ENCODE peak calls at places on chromosomes 5 and 9, in ten cellular contexts. Y is stomach; D is breast epithelium; A is CD8-positive, alpha-beta memory T cell; Z is pancreas; R is tibial artery; N is GM23248; B is HAP-1; H is sigmoid colon; J is lower lobe of right lung. P is an unnamed sample. For H3K4me1, the result is how much of the 10 kb centered on the place peaks cover.

GRCh38 chr5:78573318-78573717 is 75.3 kb downstream of the LHFPL2 start:
- DNase-seq in H (no peak), B (no peak), Z (no peak), D (no peak), N (no peak), J (no peak), A (no peak), Y (no peak), R (no peak), P (no peak)

GRCh38 chr5:116887104-116887503 is 312.5 kb upstream of the SEMA6A start:
- DNase-seq in A (no peak), Y (no peak), N (no peak), D (no peak), Z (no peak), H (no peak), B (no peak), R (no peak), J (no peak), P (no peak)

GRCh38 chr5:171874210-171874609 is 88.6 kb downstream of the SMIM23 start:
- DNase-seq in N (peak), D (no peak), Y (no peak), B (no peak), A (no peak), Z (no peak), H (no peak), R (no peak), J (no peak), P (no peak)

GRCh38 chr5:101535626-101536025 is 632.5 kb upstream of the ST8SIA4 start:
- DNase-seq in D (no peak), Z (no peak), N (peak), A (no peak), R (no peak), Y (no peak), H (no peak), B (no peak), J (no peak), P (no peak)

GRCh38 chr5:81435023-81435422 is 41.1 kb upstream of the ACOT12 start:
- DNase-seq in A (no peak), J (no peak), D (no peak), Z (no peak), H (no peak), R (no peak), Y (no peak), B (no peak), N (no peak), P (no peak)

GRCh38 chr5:163758283-163758711 is 252.9 kb downstream of the MAT2B start:
- DNase-seq in Y (no peak), B (no peak), D (no peak), R (no peak), N (peak), J (no peak), H (no peak), Z (no peak), A (no peak), P (no peak)

GRCh38 chr5:152113401-152113800 is 188.8 kb upstream of the GLRA1 start:
- DNase-seq in H (no peak), Y (no peak), A (peak), N (no peak), Z (no peak), J (no peak), R (no peak), B (no peak), D (no peak), P (peak)

GRCh38 chr5:132180134-132180745 is 47.4 kb downstream of the P4HA2 start:
- DNase-seq in D (no peak), Y (no peak), N (peak), A (no peak), B (peak), J (no peak), Z (no peak), H (no peak), R (no peak), P (no peak)

GRCh38 chr5:34500236-34500836 is 155.8 kb upstream of the RAI14 start:
- DNase-seq in A (no peak), N (peak), J (no peak), R (no peak), B (no peak), H (no peak), Y (no peak), D (no peak), Z (no peak), P (no peak)

GRCh38 chr9:127521919-127522304 is 70.6 kb downstream of the LRSAM1 start:
- DNase-seq in Y (peak), A (no peak), H (no peak), R (no peak), Z (peak), J (peak), D (no peak), B (no peak), N (no peak), P (no peak)

GRCh38 chr9:116361558-116361957 is 208.0 kb downstream of the PAPPA start:
- DNase-seq in D (no peak), Y (no peak), Z (no peak), R (no peak), B (no peak), J (no peak), N (no peak), H (no peak), A (no peak), P (no peak)

GRCh38 chr9:113361304-113362018 is 12.1 kb downstream of the BSPRY start:
- DNase-seq in A (no peak), N (no peak), Z (no peak), J (no peak), B (no peak), Y (no peak), R (no peak), H (no peak), D (no peak), P (no peak)

GRCh38 chr5:83102581-83102980 is 25.2 kb downstream of the XRCC4 start:
- DNase-seq in A (no peak), D (no peak), B (no peak), H (no peak), N (no peak), J (no peak), Y (no peak), Z (no peak), R (no peak), P (no peak)

GRCh38 chr9:4873066-4873465 is 80.3 kb downstream of the RCL1 start:
- DNase-seq in Y (no peak), H (no peak), Z (no peak), N (no peak), R (peak), A (no peak), D (no peak), B (no peak), J (no peak), P (no peak)

GRCh38 chr5:180174587-180174972 is 34.4 kb downstream of the RASGEF1C start:
- DNase-seq in R (no peak), Y (no peak), J (no peak), D (no peak), N (no peak), H (no peak), A (no peak), B (no peak), Z (no peak), P (no peak)

GRCh38 chr5:145854651-145855258 is 18.1 kb downstream of the GRXCR2 start:
- DNase-seq in D (no peak), A (no peak), B (no peak), J (no peak), R (no peak), H (no peak), N (peak), Y (no peak), Z (no peak), P (no peak)

GRCh38 chr5:137367951-137368350 is 131.2 kb downstream of the SPOCK1 start:
- DNase-seq in B (no peak), Z (no peak), H (no peak), J (no peak), N (no peak), A (no peak), Y (no peak), D (no peak), R (no peak), P (no peak)

GRCh38 chr9:99516657-99517049 is 294.6 kb downstream of the SEC61B start:
- DNase-seq in R (no peak), B (no peak), Y (no peak), J (no peak), H (no peak), Z (no peak), D (no peak), A (no peak), N (peak), P (no peak)

GRCh38 chr5:133735346-133735745 is 123.0 kb upstream of the FSTL4 start:
- DNase-seq in A (no peak), N (peak), D (no peak), R (no peak), H (no peak), Y (no peak), Z (no peak), J (no peak), B (no peak), P (no peak)

GRCh38 chr5:52077941-52078825 is 694.9 kb downstream of the ISL1 start:
- DNase-seq in N (no peak), R (no peak), A (no peak), B (peak), Z (no peak), H (no peak), J (no peak), D (no peak), Y (no peak), P (no peak)

GRCh38 chr9:36023260-36024048 is 13.3 kb upstream of the RECK start:
- DNase-seq in J (peak), A (peak), Y (peak), H (no peak), B (peak), Z (peak), R (peak), N (peak), D (peak), P (peak)

GRCh38 chr9:114994716-114995115 is 64.3 kb upstream of the TNFSF8 start:
- DNase-seq in B (no peak), R (no peak), D (no peak), N (no peak), Z (no peak), H (no peak), Y (no peak), J (no peak), A (no peak), P (no peak)

GRCh38 chr5:94968507-94969095 is 316.3 kb downstream of the MCTP1 start:
- DNase-seq in B (peak), Y (no peak), H (no peak), J (no peak), N (peak), A (no peak), R (no peak), Z (no peak), D (no peak), P (no peak)

GRCh38 chr5:14595189-14595588 is 13.6 kb downstream of the OTULINL start:
- DNase-seq in Y (no peak), D (no peak), A (no peak), J (no peak), H (no peak), R (no peak), B (no peak), N (no peak), Z (no peak), P (no peak)

GRCh38 chr5:107665036-107665435 is 5.7 kb downstream of the EFNA5 start:
- DNase-seq in A (no peak), D (no peak), R (no peak), H (no peak), Z (no peak), Y (no peak), B (no peak), N (no peak), J (no peak), P (no peak)

GRCh38 chr9:89766981-89767380 is 162.2 kb downstream of the GADD45G start:
- DNase-seq in Z (no peak), Y (no peak), N (no peak), D (no peak), A (no peak), J (no peak), H (no peak), B (no peak), R (no peak), P (no peak)

GRCh38 chr5:172113036-172113435 is 75.0 kb downstream of the STK10 start:
- DNase-seq in J (peak), H (no peak), B (no peak), D (no peak), Y (no peak), A (peak), R (no peak), Z (no peak), N (no peak), P (peak)

GRCh38 chr5:9409413-9410089 is 136.3 kb downstream of the SEMA5A start:
- DNase-seq in D (no peak), H (no peak), N (no peak), Z (peak), R (no peak), A (no peak), B (no peak), J (no peak), Y (no peak), P (no peak)

GRCh38 chr5:68086857-68087256 is 128.7 kb upstream of the PIK3R1 start:
- DNase-seq in Z (no peak), D (no peak), B (no peak), H (peak), J (no peak), A (no peak), N (peak), Y (no peak), R (peak), P (no peak)

GRCh38 chr5:43425965-43426364 is 13.8 kb upstream of the CCL28 start:
- DNase-seq in H (no peak), Y (peak), B (no peak), J (no peak), R (no peak), D (no peak), N (peak), Z (no peak), A (no peak), P (no peak)

GRCh38 chr5:158777647-158778368 is 321.9 kb downstream of the EBF1 start:
- DNase-seq in H (no peak), Z (no peak), R (peak), N (peak), Y (no peak), A (no peak), B (no peak), D (no peak), J (no peak), P (no peak)

GRCh38 chr9:18910435-18910834 is 122.6 kb downstream of the SAXO1 start:
- DNase-seq in H (no peak), Z (no peak), D (no peak), N (no peak), Y (no peak), A (no peak), B (no peak), J (no peak), R (no peak), P (no peak)

GRCh38 chr9:137606734-137607138 is 1.2 kb downstream of the ARRDC1 start:
- DNase-seq in D (no peak), Y (peak), H (no peak), J (peak), Z (peak), B (no peak), N (peak), R (no peak), A (no peak), P (no peak)

GRCh38 chr9:108056083-108056804 is 566.7 kb upstream of the KLF4 start:
- DNase-seq in A (no peak), D (no peak), H (no peak), Z (no peak), Y (no peak), B (no peak), J (no peak), N (peak), R (no peak), P (no peak)
- H3K4me1 ChIP-seq in A (under half), D (under half), H (under half), Z (under half), Y (under half), B (under half), J (under half), N (under half), R (under half), P (under half)

DNA sequence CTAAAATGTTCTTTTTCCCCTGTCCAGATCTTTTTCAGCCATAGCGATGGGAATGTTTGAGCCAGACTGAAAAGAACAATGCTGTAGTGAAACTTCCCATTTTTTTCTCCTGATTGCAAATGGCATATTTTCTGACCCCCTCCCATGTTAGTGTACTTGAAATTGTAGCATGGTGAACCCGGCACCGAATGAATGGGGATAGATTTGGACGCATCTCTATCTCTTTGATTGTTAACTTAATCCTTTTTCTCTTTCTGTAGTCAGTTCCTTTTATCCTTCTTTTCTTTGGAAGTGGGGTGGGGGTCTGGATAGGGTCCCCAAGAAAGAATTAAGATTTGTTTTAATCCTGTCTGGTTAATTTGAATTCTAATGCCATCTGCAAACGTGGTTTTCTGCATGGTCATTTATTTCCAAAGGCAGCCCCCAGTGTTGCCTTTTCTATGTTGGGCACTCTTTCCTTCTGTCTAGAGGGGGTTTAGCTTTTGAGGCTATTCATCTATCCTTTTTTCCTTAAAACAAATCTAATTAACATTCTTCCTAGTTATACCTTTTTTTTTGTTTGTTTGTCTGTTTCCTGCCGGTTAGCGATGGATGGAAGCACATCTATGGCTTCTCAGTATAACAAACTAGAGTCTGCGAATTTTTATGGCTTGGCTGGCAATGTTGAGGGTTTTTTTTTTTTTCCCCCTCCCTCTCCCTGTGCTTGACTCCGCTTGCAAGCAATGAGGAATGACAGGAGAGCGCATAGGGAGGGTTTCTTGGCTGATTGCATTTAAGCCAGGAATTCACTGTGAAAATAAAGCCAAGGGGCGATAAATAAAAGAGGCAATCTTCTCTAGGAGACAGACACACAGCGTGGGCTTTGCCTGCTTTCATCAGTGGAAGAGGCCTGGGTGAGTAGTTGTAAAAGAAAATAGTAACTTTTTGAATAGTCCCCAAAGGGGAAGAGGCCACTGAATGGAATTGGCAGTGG is 2.5 kb downstream of the ZSWIM6 start:
- DNase-seq in B (no peak), N (peak), H (no peak), R (no peak), Z (no peak), Y (no peak), D (no peak), J (no peak), A (no peak), P (no peak)
- H3K4me3 ChIP-seq in B (peak), N (peak), H (peak), R (peak), Z (peak), Y (peak), D (peak), J (peak), A (peak), P (peak)

DNA sequence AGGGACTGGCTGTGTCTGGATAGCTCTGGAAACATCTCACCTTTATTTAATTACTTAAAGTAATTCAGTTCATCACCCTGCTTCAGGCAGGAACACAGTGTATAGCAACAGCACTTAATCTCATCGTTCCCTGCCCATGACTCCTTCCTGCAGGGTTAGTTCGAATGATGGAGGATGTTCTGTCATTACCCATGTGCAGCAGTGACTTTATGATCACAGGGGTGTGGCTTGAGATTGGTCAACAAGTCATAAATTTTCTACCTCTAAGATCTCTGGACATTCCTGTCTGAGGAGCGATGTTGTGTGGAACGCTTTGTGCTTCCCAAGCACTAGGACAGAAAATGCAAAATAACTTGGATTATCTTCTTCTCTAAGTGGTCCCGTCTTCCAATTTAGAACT is 37.2 kb upstream of the PRUNE2 start:
- DNase-seq in J (no peak), A (no peak), R (no peak), B (no peak), D (no peak), N (no peak), Y (no peak), H (no peak), Z (no peak), P (no peak)
- H3K4me1 ChIP-seq in J (under half), A (under half), R (under half), B (under half), D (under half), N (under half), Y (under half), H (under half), Z (under half), P (under half)

DNA sequence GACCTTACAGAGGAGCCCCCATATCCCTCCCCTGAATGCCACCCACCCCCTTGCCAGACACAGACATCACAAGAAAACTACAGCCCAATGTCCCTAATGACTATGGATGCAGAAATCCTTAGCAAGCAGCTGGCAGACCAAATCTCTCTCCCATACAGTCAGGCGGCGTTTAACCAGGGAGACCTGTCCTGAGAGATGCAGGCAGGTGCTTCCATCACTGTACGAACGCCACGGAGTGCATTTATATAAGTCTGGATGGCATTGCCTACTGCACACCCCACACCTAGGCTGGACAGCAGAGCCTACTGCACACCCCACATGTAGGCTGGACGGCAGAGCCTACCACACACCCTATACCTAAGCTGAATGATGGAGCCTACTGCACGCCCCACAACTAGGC is 34.4 kb upstream of the SARDH start:
- DNase-seq in B (no peak), N (no peak), Y (no peak), R (peak), Z (no peak), A (no peak), J (no peak), D (no peak), H (no peak), P (no peak)
- H3K4me3 ChIP-seq in B (no peak), N (no peak), Y (no peak), R (no peak), Z (no peak), A (no peak), J (no peak), D (no peak), H (no peak), P (no peak)

DNA sequence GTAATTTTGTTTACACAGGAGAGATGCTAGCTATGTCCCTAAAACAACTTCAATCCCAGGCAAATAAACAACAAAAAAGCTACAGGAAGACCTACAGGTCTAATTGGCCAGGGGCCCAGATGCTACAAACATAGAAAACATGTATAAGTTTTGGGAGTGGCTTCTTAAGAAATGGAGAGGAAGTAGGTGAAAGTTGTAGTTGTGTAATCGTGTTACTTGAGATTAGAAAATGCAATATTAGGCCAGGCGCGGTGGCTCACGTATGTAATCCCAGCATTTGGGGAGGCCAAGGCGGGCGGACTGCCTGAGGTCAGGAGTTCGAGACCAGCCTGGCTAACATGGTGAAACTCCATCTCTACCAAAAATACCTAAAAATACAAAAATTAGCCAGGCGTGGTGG is 69.2 kb downstream of the SERINC5 start:
- DNase-seq in Z (no peak), A (no peak), J (peak), N (no peak), D (no peak), H (no peak), B (no peak), R (no peak), Y (peak), P (no peak)
- H3K4me1 ChIP-seq in Z (under half), A (half or more), J (half or more), N (under half), D (under half), H (under half), B (under half), R (under half), Y (under half), P (half or more)

GRCh38 chr5:157710887-157711286 is 20.3 kb upstream of the THG1L start:
- DNase-seq in Y (no peak), N (peak), J (no peak), D (no peak), A (no peak), R (no peak), B (no peak), Z (no peak), H (no peak), P (no peak)
- H3K4me3 ChIP-seq in Y (no peak), N (peak), J (no peak), D (no peak), A (no peak), R (no peak), B (no peak), Z (no peak), H (no peak), P (no peak)

GRCh38 chr9:134395002-134395517 is 68.8 kb downstream of the RXRA start:
- DNase-seq in D (no peak), A (no peak), J (no peak), N (no peak), Z (no peak), B (no peak), Y (no peak), H (no peak), R (no peak), P (no peak)
- H3K4me1 ChIP-seq in D (under half), A (half or more), J (half or more), N (under half), Z (under half), B (under half), Y (under half), H (under half), R (half or more), P (half or more)